ENCODE peak calls at places on chromosomes 16 and 17, in five cellular contexts. D is tibial artery; N is Karpas-422; S is activated T-cell treated with anti-CD3 and anti-CD28 coated beads, Interleukin-2, amount 50 U/mL, for 72 hours; O is GM04504. T is an unnamed sample.

GRCh38 chr17:48970224-48970623 is 1.8 kb upstream of the GIP start:
- DNase-seq in O (no peak), D (no peak), N (no peak), S (no peak), T (no peak)

GRCh38 chr16:69204106-69204655 is 17.2 kb downstream of the SNTB2 start:
- DNase-seq in N (no peak), D (no peak), S (no peak), O (no peak), T (no peak)

GRCh38 chr16:14362774-14363371 is 267.2 kb downstream of the PARN start:
- DNase-seq in S (no peak), D (no peak), O (no peak), N (no peak), T (no peak)

GRCh38 chr17:41334899-41335298 is 15.7 kb downstream of the KRT33A start:
- DNase-seq in S (no peak), D (no peak), O (no peak), N (no peak), T (no peak)

GRCh38 chr17:73984981-73985380 is 218.5 kb upstream of the RPL38 start:
- DNase-seq in S (no peak), O (no peak), D (no peak), N (no peak), T (no peak)

GRCh38 chr16:2236362-2237075 is at the start of gene DNASE1L2:
- DNase-seq in D (no peak), O (no peak), N (peak), S (no peak), T (peak)

GRCh38 chr17:17104494-17104893 is 62.2 kb downstream of the MPRIP start:
- DNase-seq in N (no peak), S (no peak), D (no peak), O (no peak), T (no peak)

GRCh38 chr16:71628810-71629209 is 2.8 kb downstream of the MARVELD3 start:
- DNase-seq in D (no peak), N (no peak), S (no peak), O (no peak), T (peak)

GRCh38 chr17:19368119-19368660 is 5.7 kb upstream of the B9D1 start:
- DNase-seq in O (no peak), S (no peak), N (no peak), D (no peak), T (no peak)

GRCh38 chr16:50261707-50262235 is 4.6 kb upstream of the ADCY7 start:
- DNase-seq in N (no peak), O (no peak), D (peak), S (no peak), T (no peak)

GRCh38 chr16:87198328-87198731 is 118.9 kb downstream of the C16orf95 start:
- DNase-seq in O (no peak), D (no peak), N (no peak), S (no peak), T (no peak)

GRCh38 chr17:46722662-46723285 is 95.7 kb downstream of the WNT3 start:
- DNase-seq in N (no peak), O (no peak), D (no peak), S (no peak), T (peak)

GRCh38 chr17:81644976-81645952 is 8.3 kb downstream of the TSPAN10 start:
- DNase-seq in D (no peak), O (no peak), N (no peak), S (no peak), T (no peak)

GRCh38 chr17:57588086-57588485 is 157.0 kb downstream of the CCDC182 start:
- DNase-seq in D (no peak), N (no peak), S (no peak), O (no peak), T (peak)

GRCh38 chr17:38747385-38748328 is 479 bp downstream of the PCGF2 start:
- DNase-seq in N (peak), D (no peak), S (peak), O (no peak), T (peak)

GRCh38 chr17:66691644-66692500 is 143.0 kb upstream of the CACNG5 start:
- DNase-seq in N (no peak), S (no peak), O (no peak), D (no peak), T (peak)

GRCh38 chr16:77190190-77190477 is 856 bp upstream of the MON1B start:
- DNase-seq in N (no peak), S (no peak), D (no peak), O (no peak), T (no peak)

GRCh38 chr17:35674552-35674951 is 56.9 kb upstream of the RASL10B start:
- DNase-seq in N (no peak), D (no peak), S (no peak), O (no peak), T (no peak)

GRCh38 chr16:68756250-68757051 is 19.4 kb downstream of the CDH1 start:
- DNase-seq in D (no peak), O (no peak), N (peak), S (peak), T (no peak)

GRCh38 chr17:37360632-37361031 is 15.2 kb upstream of the C17orf78 start:
- DNase-seq in O (no peak), D (no peak), S (no peak), N (no peak), T (no peak)

GRCh38 chr16:24668481-24669001 is 60.9 kb upstream of the TNRC6A start:
- DNase-seq in D (peak), O (no peak), S (peak), N (peak), T (peak)

GRCh38 chr17:81397314-81398169 is 2.3 kb downstream of the BAHCC1 start:
- DNase-seq in D (no peak), O (no peak), N (no peak), S (peak), T (peak)

GRCh38 chr17:57866723-57867122 is 16.9 kb upstream of the MRPS23 start:
- DNase-seq in D (no peak), S (no peak), O (no peak), N (no peak), T (no peak)

GRCh38 chr16:88702364-88703210 is 3.6 kb downstream of the RNF166 start:
- DNase-seq in N (no peak), D (no peak), O (no peak), S (no peak), T (no peak)

GRCh38 chr17:17376362-17376761 is 73.2 kb downstream of the NT5M start:
- DNase-seq in S (no peak), N (no peak), D (no peak), O (peak), T (no peak)

GRCh38 chr16:86635181-86635580 is 56.8 kb downstream of the FOXL1 start:
- DNase-seq in S (no peak), N (no peak), O (no peak), D (no peak), T (peak)

GRCh38 chr16:85361441-85362118 is 249.3 kb upstream of the CIBAR2 start:
- DNase-seq in S (no peak), D (no peak), O (no peak), N (no peak), T (no peak)

GRCh38 chr17:70848785-70849184 is 679.5 kb downstream of the KCNJ2 start:
- DNase-seq in N (no peak), S (no peak), O (no peak), D (no peak), T (peak)

GRCh38 chr16:55297910-55298175 is 26.2 kb upstream of the IRX6 start:
- DNase-seq in O (peak), D (no peak), S (no peak), N (no peak), T (peak)

GRCh38 chr16:85498607-85499006 is 114.5 kb upstream of the GSE1 start:
- DNase-seq in N (peak), O (no peak), S (no peak), D (no peak), T (no peak)

GRCh38 chr17:50027639-50028206 is 28.2 kb upstream of the ITGA3 start:
- DNase-seq in D (peak), S (no peak), N (no peak), O (peak), T (peak)

GRCh38 chr17:55286681-55287589 is 22.2 kb downstream of the HLF start:
- DNase-seq in O (no peak), S (no peak), N (no peak), D (no peak), T (peak)

GRCh38 chr17:9074106-9074505 is 52.8 kb downstream of the NTN1 start:
- DNase-seq in S (no peak), O (no peak), D (peak), N (no peak), T (no peak)

GRCh38 chr17:38864636-38865398 is 5.0 kb upstream of the LASP1 start:
- DNase-seq in N (no peak), S (no peak), O (no peak), D (no peak), T (no peak)

GRCh38 chr17:29074488-29074887 is 31.5 kb downstream of the PIPOX start:
- DNase-seq in S (no peak), D (no peak), O (no peak), N (no peak), T (no peak)

GRCh38 chr17:6059406-6059805 is 10.8 kb upstream of the WSCD1 start:
- DNase-seq in D (no peak), S (no peak), N (no peak), O (no peak), T (no peak)